ENCODE peak calls at places on chromosome 1, in four cellular contexts. R is psoas muscle, Y is mucosa of descending colon, W is B cell. A is an unnamed sample.

GRCh38 chr1:227242811-227243682 is 75.2 kb downstream of the CDC42BPA start:
- DNase-seq in R (no peak), Y (no peak), W (no peak), A (no peak)

GRCh38 chr1:14297356-14297755 is 301.1 kb upstream of the KAZN start:
- DNase-seq in R (no peak), Y (no peak), W (no peak), A (no peak)

GRCh38 chr1:204523605-204524215 is 7.5 kb downstream of the MDM4 start:
- DNase-seq in R (no peak), Y (no peak), W (no peak), A (no peak)

GRCh38 chr1:99674665-99675064 is 28.8 kb downstream of the PALMD start:
- DNase-seq in R (no peak), Y (no peak), W (no peak), A (no peak)

GRCh38 chr1:108199781-108200626 is at the start of gene SLC25A24:
- DNase-seq in R (peak), Y (peak), W (peak), A (peak)

GRCh38 chr1:20792177-20792576 is 5.1 kb upstream of the HP1BP3 start:
- DNase-seq in R (no peak), Y (no peak), W (no peak), A (no peak)

GRCh38 chr1:15684468-15685283 is 556 bp downstream of the PLEKHM2 start:
- DNase-seq in R (peak), Y (peak), W (peak), A (no peak)

GRCh38 chr1:32774950-32775634 is 42.1 kb downstream of the YARS1 start:
- DNase-seq in R (peak), Y (no peak), W (no peak), A (no peak)

GRCh38 chr1:169387383-169387782 is 19.4 kb downstream of the BLZF1 start:
- DNase-seq in R (no peak), Y (no peak), W (no peak), A (no peak)

GRCh38 chr1:99503276-99503747 is 142.6 kb upstream of the PALMD start:
- DNase-seq in R (no peak), Y (no peak), W (no peak), A (no peak)

GRCh38 chr1:33225586-33225985 is 30.7 kb upstream of the ZNF362 start:
- DNase-seq in R (no peak), Y (no peak), W (no peak), A (no peak)

GRCh38 chr1:113674591-113674990 is 84.7 kb downstream of the PHTF1 start:
- DNase-seq in R (no peak), Y (no peak), W (no peak), A (no peak)

GRCh38 chr1:230771773-230772354 is 24.7 kb downstream of the CAPN9 start:
- DNase-seq in R (no peak), Y (no peak), W (no peak), A (no peak)

GRCh38 chr1:28582248-28582615 is 9.8 kb upstream of the RAB42 start:
- DNase-seq in R (no peak), Y (no peak), W (no peak), A (no peak)

A was measured in D721Med.